ENCODE peak calls at places on chromosomes 7 and 10, in eight cellular contexts. K is AG04450, L is Peyer's patch, S is lower leg skin, M is HL-60, H is AG04449, Q is cardiac fibroblast, C is heart right ventricle. Z is an unnamed sample.

GRCh38 chr10:113230018-113230610 is 280.1 kb downstream of the TCF7L2 start:
- DNase-seq in K (no peak), L (no peak), S (no peak), M (no peak), H (no peak), Q (no peak), C (no peak), Z (no peak)

GRCh38 chr10:92826061-92826460 is 22.3 kb upstream of the EXOC6 start:
- DNase-seq in K (no peak), L (no peak), S (no peak), M (no peak), H (no peak), Q (no peak), C (no peak), Z (no peak)

GRCh38 chr7:155533827-155534690 is 12.3 kb downstream of the CNPY1 start:
- DNase-seq in K (no peak), L (no peak), S (no peak), M (peak), H (no peak), Q (peak), C (no peak), Z (no peak)

GRCh38 chr7:128405345-128406146 is 4.2 kb downstream of the IMPDH1 start:
- DNase-seq in K (no peak), L (peak), S (no peak), M (peak), H (no peak), Q (no peak), C (peak), Z (no peak)

GRCh38 chr7:101632641-101633040 is 3.5 kb upstream of the MYL10 start:
- DNase-seq in K (no peak), L (no peak), S (no peak), M (no peak), H (no peak), Q (peak), C (no peak), Z (no peak)

GRCh38 chr7:134420509-134421125 is 38.3 kb downstream of the AKR1B1 start:
- DNase-seq in K (peak), L (peak), S (no peak), M (peak), H (no peak), Q (peak), C (no peak), Z (peak)

GRCh38 chr10:77837925-77838595 is 88.5 kb downstream of the DLG5 start:
- DNase-seq in K (no peak), L (no peak), S (no peak), M (no peak), H (no peak), Q (no peak), C (no peak), Z (no peak)

GRCh38 chr7:129078455-129078854 is 23.5 kb upstream of the TNPO3 start:
- DNase-seq in K (no peak), L (no peak), S (no peak), M (no peak), H (no peak), Q (no peak), C (no peak), Z (no peak)

GRCh38 chr10:988667-989545 is 672 bp downstream of the GTPBP4 start:
- DNase-seq in K (no peak), L (peak), S (no peak), M (no peak), H (no peak), Q (peak), C (no peak), Z (no peak)

GRCh38 chr10:132066186-132066585 is 440 bp downstream of the JAKMIP3 start:
- DNase-seq in K (no peak), L (peak), S (no peak), M (no peak), H (no peak), Q (no peak), C (no peak), Z (no peak)

GRCh38 chr7:18846765-18847215 is 270.6 kb downstream of the TWIST1 start:
- DNase-seq in K (no peak), L (no peak), S (no peak), M (no peak), H (no peak), Q (no peak), C (no peak), Z (peak)

GRCh38 chr10:108166401-108166800 is 1001.9 kb upstream of the SORCS1 start:
- DNase-seq in K (no peak), L (no peak), S (no peak), M (no peak), H (no peak), Q (no peak), C (no peak), Z (no peak)

GRCh38 chr7:151789380-151789947 is 87.5 kb downstream of the PRKAG2 start:
- DNase-seq in K (no peak), L (no peak), S (no peak), M (no peak), H (no peak), Q (no peak), C (no peak), Z (no peak)

GRCh38 chr7:44307301-44307900 is 18.0 kb downstream of the CAMK2B start:
- DNase-seq in K (no peak), L (no peak), S (peak), M (peak), H (peak), Q (peak), C (no peak), Z (peak)

GRCh38 chr10:29254123-29255046 is 34.5 kb upstream of the LYZL1 start:
- DNase-seq in K (no peak), L (no peak), S (no peak), M (peak), H (no peak), Q (no peak), C (no peak), Z (no peak)

GRCh38 chr7:29859491-29860180 is 53.3 kb downstream of the WIPF3 start:
- DNase-seq in K (no peak), L (no peak), S (peak), M (peak), H (no peak), Q (no peak), C (no peak), Z (no peak)

GRCh38 chr7:50953820-50954219 is 171.1 kb upstream of the GRB10 start:
- DNase-seq in K (no peak), L (no peak), S (no peak), M (no peak), H (no peak), Q (peak), C (no peak), Z (no peak)

GRCh38 chr7:128164061-128164954 is 76.8 kb upstream of the LEP start:
- DNase-seq in K (no peak), L (no peak), S (no peak), M (no peak), H (peak), Q (peak), C (no peak), Z (peak)

GRCh38 chr10:93821051-93821772 is 63.5 kb downstream of the LGI1 start:
- DNase-seq in K (no peak), L (no peak), S (no peak), M (no peak), H (no peak), Q (peak), C (no peak), Z (no peak)

GRCh38 chr10:44581996-44582395 is 197.1 kb upstream of the CXCL12 start:
- DNase-seq in K (no peak), L (no peak), S (no peak), M (no peak), H (no peak), Q (no peak), C (no peak), Z (no peak)

GRCh38 chr10:24947304-24948097 is 4.9 kb downstream of the PRTFDC1 start:
- DNase-seq in K (no peak), L (no peak), S (no peak), M (no peak), H (no peak), Q (peak), C (no peak), Z (no peak)

GRCh38 chr10:24949616-24950015 is 2.8 kb downstream of the PRTFDC1 start:
- DNase-seq in K (no peak), L (no peak), S (no peak), M (no peak), H (no peak), Q (peak), C (no peak), Z (no peak)

GRCh38 chr10:24950439-24950838 is 2.0 kb downstream of the PRTFDC1 start:
- DNase-seq in K (no peak), L (no peak), S (no peak), M (no peak), H (no peak), Q (no peak), C (no peak), Z (no peak)

DNA sequence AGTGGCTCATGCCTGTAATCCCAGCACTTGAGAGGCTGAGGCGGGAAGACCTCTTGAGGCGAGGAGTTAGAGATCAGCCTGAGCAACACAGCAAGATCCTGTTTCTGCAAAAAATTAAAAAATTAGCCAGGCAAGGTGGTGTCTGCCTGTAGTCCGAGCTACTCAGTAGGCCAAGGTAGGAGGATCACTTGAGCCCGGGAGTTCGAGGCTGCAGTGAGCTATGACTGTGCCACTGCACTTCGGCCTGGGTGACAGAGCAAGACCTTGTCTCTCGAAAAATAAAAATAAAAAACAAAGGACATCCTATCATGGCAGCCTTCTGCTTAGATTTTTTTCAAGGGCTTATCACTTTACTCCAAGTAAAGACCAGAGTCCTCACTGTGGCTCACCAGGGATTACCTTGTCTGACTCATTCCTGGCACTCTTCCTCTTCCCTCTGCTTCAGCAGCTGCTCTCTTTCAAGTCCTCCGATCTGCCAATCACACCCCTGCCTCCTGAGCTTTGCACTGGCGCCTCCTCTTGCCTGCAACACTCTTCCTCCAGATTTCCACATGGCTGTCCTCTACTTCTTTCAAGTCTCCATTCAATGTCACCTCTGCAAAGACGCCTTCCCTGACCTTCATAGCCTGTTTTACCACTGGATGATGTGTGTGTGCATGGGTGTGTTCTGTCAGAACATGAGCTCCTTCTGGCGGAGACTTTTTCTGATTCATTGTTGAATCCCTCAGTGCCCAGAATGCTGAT is 7.7 kb downstream of the PRTFDC1 start:
- DNase-seq in K (no peak), L (peak), S (no peak), M (no peak), H (no peak), Q (peak), C (no peak), Z (no peak)
- TF ChIP-seq CTCF in K (no peak), L (no peak), S (no peak), M (no peak), H (no peak), Q (peak), C (no peak), Z (no peak)

DNA sequence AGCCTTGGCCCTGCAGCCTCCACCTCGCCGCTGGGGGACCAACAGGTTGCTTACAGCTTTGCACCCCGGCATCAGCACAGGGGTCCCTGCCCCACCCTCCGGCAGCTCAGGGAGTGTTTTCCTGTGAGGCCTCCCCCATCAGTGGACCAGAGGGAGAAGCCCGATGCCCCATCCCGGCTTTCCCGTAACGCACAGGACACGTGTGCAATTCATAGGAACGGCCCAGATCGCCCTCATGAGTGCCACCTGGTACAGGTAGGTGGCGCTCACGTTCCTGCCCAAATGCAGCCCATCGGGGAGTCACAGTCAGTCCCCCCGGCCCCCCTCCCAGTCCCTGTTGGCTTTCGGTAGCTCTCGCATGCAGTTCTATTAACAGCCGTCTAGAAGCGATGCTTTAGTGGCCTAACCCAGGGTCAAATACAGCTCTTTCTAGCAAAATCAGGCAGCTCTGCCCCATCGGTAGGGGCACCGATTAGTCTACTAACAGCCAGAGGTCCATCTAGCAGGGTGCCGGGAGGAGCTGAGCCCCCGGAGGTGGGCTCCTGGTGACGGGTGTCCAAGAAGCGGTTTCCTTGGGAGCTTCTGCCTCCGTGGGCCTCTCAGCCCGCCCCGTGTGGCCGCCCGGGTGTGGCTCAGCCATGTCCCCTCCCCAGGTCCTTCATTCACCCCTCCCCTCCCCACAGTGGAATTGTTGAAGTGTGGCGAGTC is 48.4 kb upstream of the GTF2IRD1 start:
- DNase-seq in K (no peak), L (no peak), S (no peak), M (peak), H (no peak), Q (no peak), C (peak), Z (no peak)
- TF ChIP-seq CTCF in K (peak), L (no peak), S (no peak), M (peak), H (peak), Q (no peak), C (peak), Z (peak)

GRCh38 chr10:37146443-37146842 is 21.0 kb downstream of the ANKRD30A start:
- DNase-seq in K (no peak), L (no peak), S (no peak), M (no peak), H (no peak), Q (no peak), C (no peak), Z (no peak)
- TF ChIP-seq CTCF in K (no peak), L (no peak), S (no peak), M (no peak), H (no peak), Q (no peak), C (no peak), Z (no peak)

GRCh38 chr7:107394301-107394700 is 75.6 kb upstream of the GPR22 start:
- DNase-seq in K (no peak), L (no peak), S (no peak), M (no peak), H (peak), Q (peak), C (no peak), Z (no peak)

GRCh38 chr7:107394831-107395230 is 75.0 kb upstream of the GPR22 start:
- DNase-seq in K (no peak), L (no peak), S (no peak), M (no peak), H (peak), Q (peak), C (no peak), Z (no peak)

GRCh38 chr7:107396081-107396480 is 73.8 kb upstream of the GPR22 start:
- DNase-seq in K (no peak), L (no peak), S (no peak), M (no peak), H (no peak), Q (no peak), C (no peak), Z (no peak)

GRCh38 chr7:107398161-107398560 is 71.7 kb upstream of the GPR22 start:
- DNase-seq in K (no peak), L (no peak), S (no peak), M (no peak), H (no peak), Q (no peak), C (no peak), Z (no peak)

GRCh38 chr7:107396990-107397389 is 72.9 kb upstream of the GPR22 start:
- DNase-seq in K (no peak), L (no peak), S (no peak), M (peak), H (no peak), Q (peak), C (no peak), Z (no peak)
- TF ChIP-seq CTCF in K (no peak), L (no peak), S (no peak), M (no peak), H (no peak), Q (no peak), C (no peak), Z (no peak)